ENCODE peak calls at places on chromosomes 4 and X, in four cellular contexts. D, Y, F and U are unnamed samples.

GRCh38 chr4:174681723-174682300 is 147.2 kb downstream of the GLRA3 start:
- DNase-seq in D (no peak), Y (no peak), F (no peak), U (no peak)

GRCh38 chr4:136301773-136302172 is 1230.5 kb downstream of the PCDH18 start:
- DNase-seq in D (no peak), Y (no peak), F (no peak), U (no peak)

GRCh38 chr4:100462206-100462605 is 55.6 kb downstream of the EMCN start:
- DNase-seq in D (no peak), Y (no peak), F (no peak), U (no peak)

GRCh38 chrX:46571423-46572294 is 1.9 kb upstream of the CHST7 start:
- DNase-seq in D (no peak), Y (no peak), F (no peak), U (no peak)

GRCh38 chr4:56817840-56818491 is 3.5 kb downstream of the SPINK2 start:
- DNase-seq in D (no peak), Y (no peak), F (no peak), U (no peak)

GRCh38 chr4:83833920-83834319 is 298.0 kb downstream of the GPAT3 start:
- DNase-seq in D (no peak), Y (no peak), F (no peak), U (no peak)

GRCh38 chrX:131588995-131589394 is 45.1 kb downstream of the OR13H1 start:
- DNase-seq in D (no peak), Y (no peak), F (no peak), U (no peak)

GRCh38 chrX:57900961-57901360 is 9.3 kb downstream of the ZXDA start:
- DNase-seq in D (peak; percentile 25), Y (no peak), F (no peak), U (no peak)

GRCh38 chrX:148310402-148311200 is 189.8 kb upstream of the AFF2 start:
- DNase-seq in D (no peak), Y (peak; percentile 84), F (no peak), U (no peak)

GRCh38 chrX:151476597-151476996 is 79.6 kb downstream of the VMA21 start:
- DNase-seq in D (no peak), Y (no peak), F (no peak), U (no peak)

DNA sequence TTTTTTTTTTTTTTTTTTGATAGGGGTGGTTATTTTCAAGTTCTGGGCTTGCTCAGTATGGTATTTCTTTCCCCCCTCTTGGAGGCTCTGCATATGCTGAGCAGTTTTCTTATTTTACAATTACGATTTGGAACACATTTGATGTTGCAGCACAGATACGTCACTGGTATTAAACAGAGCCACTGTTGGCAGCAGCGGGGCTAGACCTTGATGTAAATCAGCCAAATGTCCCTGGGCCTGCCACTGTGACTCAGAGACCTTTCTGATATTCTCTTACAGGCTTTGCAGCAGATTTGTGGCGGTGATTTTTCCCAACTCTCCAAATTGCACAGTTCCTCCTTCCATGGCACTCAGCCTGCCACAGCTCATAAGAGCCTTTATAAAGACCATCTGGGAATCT is 81.0 kb downstream of the VMA21 start:
- DNase-seq in D (no peak), Y (no peak), F (no peak), U (no peak)
- H3K27me3 ChIP-seq in D (no peaks in the 10 kb centered on the region), Y (no peaks in the 10 kb centered on the region), F (no peaks in the 10 kb centered on the region), U (no peaks in the 10 kb centered on the region)

GRCh38 chrX:31240982-31241381 is 169.1 kb upstream of the FTHL17 start:
- DNase-seq in D (no peak), Y (no peak), F (no peak), U (no peak)
- H3K27me3 ChIP-seq in D (no peaks in the 10 kb centered on the region), Y (no peaks in the 10 kb centered on the region), F (no peaks in the 10 kb centered on the region), U (no peaks in the 10 kb centered on the region)

GRCh38 chrX:17182317-17182716 is 192.7 kb upstream of the NHS start:
- DNase-seq in D (no peak), Y (no peak), F (no peak), U (no peak)
- H3K27me3 ChIP-seq in D (no peaks in the 10 kb centered on the region), Y (no peaks in the 10 kb centered on the region), F (no peaks in the 10 kb centered on the region), U (no peaks in the 10 kb centered on the region)

GRCh38 chr4:110624016-110624770 is 1.3 kb upstream of the PITX2 start:
- DNase-seq in D (no peak), Y (no peak), F (no peak), U (no peak)
- H3K27me3 ChIP-seq in D (peaks cover 96% of the 10 kb centered on the region), Y (peaks cover 87% of the 10 kb centered on the region), F (peaks cover 91% of the 10 kb centered on the region), U (no peaks in the 10 kb centered on the region)

GRCh38 chr4:3866813-3867129 is 100.6 kb downstream of the ADRA2C start:
- DNase-seq in D (no peak), Y (no peak), F (no peak), U (no peak)

GRCh38 chr4:3868841-3869572 is 102.8 kb downstream of the ADRA2C start:
- DNase-seq in D (no peak), Y (no peak), F (no peak), U (no peak)

GRCh38 chr4:3868146-3868840 is 102.1 kb downstream of the ADRA2C start:
- DNase-seq in D (no peak), Y (peak; percentile 17), F (no peak), U (no peak)

GRCh38 chr4:3865986-3866812 is 100.0 kb downstream of the ADRA2C start:
- DNase-seq in D (no peak), Y (no peak), F (no peak), U (no peak)

GRCh38 chr4:3867403-3868100 is 101.4 kb downstream of the ADRA2C start:
- DNase-seq in D (no peak), Y (no peak), F (no peak), U (no peak)
- H3K27me3 ChIP-seq in D (peaks cover 43% of the 10 kb centered on the region), Y (peaks cover 21% of the 10 kb centered on the region), F (peaks cover 17% of the 10 kb centered on the region), U (no peaks in the 10 kb centered on the region)

DNA sequence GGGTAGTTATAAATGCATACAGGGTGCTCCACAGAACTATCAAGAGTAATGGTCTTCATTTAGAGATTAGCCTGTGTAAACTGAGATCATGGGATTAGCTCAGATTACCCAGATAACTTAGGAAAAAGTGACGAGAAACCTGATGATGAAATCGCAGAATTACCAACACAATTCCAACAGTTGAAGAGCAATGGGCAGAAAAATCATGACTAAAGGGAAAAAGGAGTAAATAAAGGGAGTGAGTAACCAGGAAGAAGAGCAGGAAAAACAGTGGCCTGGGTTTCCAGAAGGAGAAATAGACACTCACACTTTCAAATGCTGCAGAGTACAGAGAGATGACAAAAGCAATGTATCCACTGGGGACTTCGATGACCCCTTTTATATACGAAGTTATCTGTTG is 817.3 kb downstream of the TRIML1 start:
- DNase-seq in D (no peak), Y (no peak), F (no peak), U (no peak)
- H3K27me3 ChIP-seq in D (no peaks in the 10 kb centered on the region), Y (no peaks in the 10 kb centered on the region), F (no peaks in the 10 kb centered on the region), U (no peaks in the 10 kb centered on the region)

DNA sequence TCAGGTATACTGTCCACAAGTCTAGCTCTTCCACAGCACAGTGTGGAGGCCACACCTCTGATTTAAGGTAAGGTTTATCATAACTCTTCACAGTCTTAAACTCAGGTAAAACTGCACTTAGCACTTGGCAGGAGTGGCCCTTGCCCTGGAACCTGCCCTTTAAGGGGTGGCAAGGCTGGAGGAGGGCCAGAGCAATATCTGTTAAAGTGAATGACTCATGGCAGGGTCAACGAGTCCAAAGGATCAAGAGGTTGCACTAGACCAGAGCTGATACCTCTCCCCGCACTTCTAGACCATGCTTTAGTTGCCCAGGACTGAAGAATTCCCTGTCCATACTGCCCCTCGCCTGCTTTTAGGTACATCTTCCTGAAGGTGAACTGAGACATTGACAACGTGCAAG is 14.7 kb upstream of the GPR50 start:
- DNase-seq in D (no peak), Y (no peak), F (no peak), U (no peak)
- H3K27me3 ChIP-seq in D (peaks cover 4% of the 10 kb centered on the region), Y (no peaks in the 10 kb centered on the region), F (no peaks in the 10 kb centered on the region), U (no peaks in the 10 kb centered on the region)

GRCh38 chr4:146548443-146548842 is 26.7 kb upstream of the SLC10A7 start:
- DNase-seq in D (no peak), Y (no peak), F (no peak), U (no peak)
- H3K27me3 ChIP-seq in D (no peaks in the 10 kb centered on the region), Y (no peaks in the 10 kb centered on the region), F (no peaks in the 10 kb centered on the region), U (no peaks in the 10 kb centered on the region)

GRCh38 chr4:74805601-74806000 is 11.3 kb upstream of the BTC start:
- DNase-seq in D (no peak), Y (no peak), F (no peak), U (no peak)
- H3K27me3 ChIP-seq in D (no peaks in the 10 kb centered on the region), Y (no peaks in the 10 kb centered on the region), F (no peaks in the 10 kb centered on the region), U (no peaks in the 10 kb centered on the region)

DNA sequence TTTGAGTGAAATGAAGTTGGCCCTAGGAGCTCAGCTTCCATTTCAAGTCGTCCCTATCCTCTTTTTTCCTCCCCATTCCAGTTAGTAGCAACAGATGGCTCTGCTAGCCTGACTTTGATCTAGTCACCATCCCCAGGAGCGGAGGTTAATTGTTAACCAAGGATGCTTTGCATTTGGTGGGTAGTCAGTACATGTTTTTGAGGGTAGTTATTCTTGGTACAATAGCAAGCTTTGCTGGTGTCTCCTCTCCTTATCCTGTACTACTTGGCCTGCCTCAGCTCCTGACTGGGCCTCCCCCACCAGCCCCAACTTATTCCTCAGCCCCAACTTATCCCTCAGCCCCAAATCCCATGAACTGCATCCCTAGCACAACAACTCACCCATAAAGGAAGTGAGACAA is 14.8 kb upstream of the RTL5 start:
- DNase-seq in D (no peak), Y (no peak), F (no peak), U (no peak)
- H3K27me3 ChIP-seq in D (peaks cover 4% of the 10 kb centered on the region), Y (no peaks in the 10 kb centered on the region), F (no peaks in the 10 kb centered on the region), U (no peaks in the 10 kb centered on the region)